ENCODE peak calls at places on chromosomes 13 and 19, in six cellular contexts. V is NT2/D1; X is NCI-H1436; I is HCEC 1CT; H is cardiac fibroblast; J is natural killer cell treated with Interleukin-12 subunit alpha and Interleukin-12 subunit beta and Interleukin-15 and Interleukin-18, amount 100 ng/mL, for 72 hours. E is an unnamed sample.

GRCh38 chr19:12833747-12834417 is 497 bp downstream of the RTBDN start:
- DNase-seq in X (peak), V (no peak), J (no peak), I (peak), H (peak), E (no peak)

GRCh38 chr13:74883834-74884233 is 598.1 kb downstream of the TBC1D4 start:
- DNase-seq in V (no peak), H (peak), J (no peak), X (no peak), I (no peak), E (no peak)

GRCh38 chr13:40193290-40194203 is 472.9 kb downstream of the FOXO1 start:
- DNase-seq in V (no peak), I (no peak), J (no peak), X (no peak), H (no peak), E (no peak)

GRCh38 chr13:100594731-100595130 is 6.1 kb upstream of the GGACT start:
- DNase-seq in V (peak), J (no peak), H (no peak), I (no peak), X (no peak), E (no peak)

GRCh38 chr19:42512743-42513304 is 15.5 kb downstream of the CEACAM1 start:
- DNase-seq in J (no peak), X (no peak), I (no peak), V (no peak), H (no peak), E (no peak)

GRCh38 chr19:5238700-5239099 is 101.9 kb downstream of the PTPRS start:
- DNase-seq in J (no peak), V (no peak), H (no peak), I (no peak), X (no peak), E (no peak)

GRCh38 chr13:36553501-36553900 is 120.3 kb upstream of the SERTM1 start:
- DNase-seq in V (no peak), H (no peak), I (no peak), X (no peak), J (no peak), E (no peak)

GRCh38 chr13:40495620-40496001 is 170.8 kb downstream of the FOXO1 start:
- DNase-seq in H (no peak), I (no peak), V (no peak), X (no peak), J (no peak), E (no peak)

GRCh38 chr19:50493171-50493570 is 16.5 kb upstream of the GARIN5A start:
- DNase-seq in J (no peak), X (no peak), I (no peak), H (no peak), V (no peak), E (no peak)

GRCh38 chr13:32495429-32495828 is 43.2 kb downstream of the N4BP2L2 start:
- DNase-seq in I (no peak), V (no peak), J (no peak), H (no peak), X (no peak), E (no peak)

GRCh38 chr19:17615889-17616685 is 60.6 kb downstream of the COLGALT1 start:
- DNase-seq in X (no peak), I (no peak), J (no peak), V (no peak), H (no peak), E (no peak)

GRCh38 chr19:34269968-34270621 is 15.7 kb downstream of the GARRE1 start:
- DNase-seq in X (no peak), I (peak), V (no peak), J (peak), H (peak), E (no peak)

GRCh38 chr13:101190976-101191375 is 225.3 kb downstream of the NALCN start:
- DNase-seq in X (no peak), V (no peak), I (no peak), H (no peak), J (no peak), E (no peak)

GRCh38 chr13:82597737-82598136 is 1284.5 kb downstream of the SLITRK1 start:
- DNase-seq in I (no peak), X (no peak), J (no peak), V (no peak), H (no peak), E (peak)

GRCh38 chr19:35299523-35300339 is 7.8 kb downstream of the MAG start:
- DNase-seq in H (no peak), I (no peak), V (no peak), X (no peak), J (no peak), E (peak)